ENCODE peak calls at places on chromosomes 5 and 9, in ten cellular contexts. P is RPMI8226, R is cardiac muscle cell, D is RPMI7951, S is A549, M is fibroblast of lung, Y is WTC11, G is GM10248, X is WERI-Rb-1, B is amniotic stem cell. U is an unnamed sample.

GRCh38 chr5:14668247-14668646 is 3.7 kb downstream of the OTULIN start:
- DNase-seq in P (no peak), R (no peak), D (no peak), S (no peak), M (no peak), Y (no peak), G (no peak), X (no peak), B (no peak), U (no peak)

GRCh38 chr9:69323886-69324285 is 1.1 kb upstream of the ENTREP1 start:
- DNase-seq in P (no peak), R (no peak), D (no peak), S (no peak), M (no peak), Y (no peak), G (no peak), X (no peak), B (no peak), U (no peak)

GRCh38 chr5:177300236-177300880 is 3.2 kb downstream of the RAB24 start:
- DNase-seq in P (peak), R (peak), D (peak), S (no peak), M (peak), Y (no peak), G (peak), X (no peak), B (no peak), U (no peak)

GRCh38 chr9:124257865-124258764 is at the start of gene NEK6:
- DNase-seq in P (no peak), R (peak), D (peak), S (no peak), M (peak), Y (no peak), G (peak), X (peak), B (peak), U (peak)

GRCh38 chr5:141992349-141992963 is 20.4 kb downstream of the GNPDA1 start:
- DNase-seq in P (peak), R (peak), D (peak), S (peak), M (peak), Y (peak), G (peak), X (peak), B (peak), U (peak)

GRCh38 chr9:35395076-35395675 is 94.7 kb upstream of the RUSC2 start:
- DNase-seq in P (no peak), R (no peak), D (no peak), S (no peak), M (no peak), Y (no peak), G (no peak), X (no peak), B (no peak), U (no peak)

GRCh38 chr9:94681508-94681907 is 42.2 kb upstream of the FBP1 start:
- DNase-seq in P (peak), R (peak), D (peak), S (peak), M (peak), Y (peak), G (peak), X (peak), B (peak), U (peak)

GRCh38 chr9:133591116-133591910 is 17.9 kb downstream of the FAM163B start:
- DNase-seq in P (peak), R (no peak), D (no peak), S (no peak), M (no peak), Y (no peak), G (no peak), X (no peak), B (no peak), U (no peak)

GRCh38 chr9:72213906-72214305 is 64.7 kb downstream of the GDA start:
- DNase-seq in P (no peak), R (no peak), D (no peak), S (no peak), M (no peak), Y (no peak), G (no peak), X (no peak), B (no peak), U (no peak)

GRCh38 chr9:121199921-121200320 is 1.7 kb downstream of the RAB14 start:
- DNase-seq in P (no peak), R (no peak), D (peak), S (no peak), M (no peak), Y (no peak), G (no peak), X (no peak), B (no peak), U (no peak)

GRCh38 chr5:61604626-61605025 is 272.6 kb downstream of the ZSWIM6 start:
- DNase-seq in P (no peak), R (no peak), D (no peak), S (no peak), M (no peak), Y (no peak), G (no peak), X (no peak), B (no peak), U (no peak)

GRCh38 chr5:163105456-163105855 is 331.9 kb upstream of the CCNG1 start:
- DNase-seq in P (no peak), R (no peak), D (no peak), S (no peak), M (no peak), Y (no peak), G (no peak), X (no peak), B (no peak), U (no peak)

GRCh38 chr5:131528682-131529081 is 106.3 kb downstream of the RAPGEF6 start:
- DNase-seq in P (no peak), R (no peak), D (no peak), S (no peak), M (no peak), Y (no peak), G (peak), X (no peak), B (no peak), U (no peak)

GRCh38 chr5:25568989-25569625 is 924.3 kb upstream of the CDH10 start:
- DNase-seq in P (peak), R (no peak), D (peak), S (no peak), M (no peak), Y (no peak), G (no peak), X (no peak), B (no peak), U (no peak)

GRCh38 chr5:40391642-40392041 is 288.1 kb upstream of the PTGER4 start:
- DNase-seq in P (no peak), R (no peak), D (no peak), S (no peak), M (no peak), Y (no peak), G (no peak), X (no peak), B (no peak), U (no peak)

GRCh38 chr9:25427898-25428297 is 250.3 kb downstream of the TUSC1 start:
- DNase-seq in P (no peak), R (no peak), D (no peak), S (no peak), M (no peak), Y (peak), G (no peak), X (no peak), B (no peak), U (no peak)

GRCh38 chr5:36156619-36157018 is 4.7 kb downstream of the SKP2 start:
- DNase-seq in P (no peak), R (peak), D (peak), S (no peak), M (no peak), Y (no peak), G (no peak), X (no peak), B (peak), U (no peak)

GRCh38 chr5:77272206-77272605 is 61.7 kb downstream of the PDE8B start:
- DNase-seq in P (no peak), R (no peak), D (no peak), S (no peak), M (no peak), Y (no peak), G (no peak), X (no peak), B (no peak), U (no peak)

GRCh38 chr5:72497823-72498222 is 9.4 kb downstream of the ZNF366 start:
- DNase-seq in P (no peak), R (no peak), D (no peak), S (no peak), M (no peak), Y (no peak), G (no peak), X (no peak), B (no peak), U (no peak)

GRCh38 chr9:83130541-83130940 is 67.6 kb upstream of the RASEF start:
- DNase-seq in P (no peak), R (no peak), D (no peak), S (peak), M (no peak), Y (no peak), G (no peak), X (no peak), B (no peak), U (no peak)

GRCh38 chr5:71821029-71821428 is 102.0 kb downstream of the CARTPT start:
- DNase-seq in P (no peak), R (no peak), D (no peak), S (no peak), M (no peak), Y (no peak), G (no peak), X (no peak), B (no peak), U (no peak)

GRCh38 chr9:5569357-5569756 is 59.0 kb downstream of the PDCD1LG2 start:
- DNase-seq in P (peak), R (no peak), D (no peak), S (no peak), M (no peak), Y (no peak), G (no peak), X (no peak), B (no peak), U (no peak)

GRCh38 chr5:169429044-169429443 is 128.1 kb upstream of the SLIT3 start:
- DNase-seq in P (no peak), R (no peak), D (peak), S (no peak), M (peak), Y (no peak), G (no peak), X (no peak), B (no peak), U (no peak)

GRCh38 chr9:125743687-125744428 is 3.3 kb upstream of the PBX3 start:
- DNase-seq in P (no peak), R (no peak), D (peak), S (no peak), M (no peak), Y (no peak), G (no peak), X (no peak), B (no peak), U (no peak)

GRCh38 chr5:142082182-142082781 is 26.3 kb upstream of the NDFIP1 start:
- DNase-seq in P (no peak), R (no peak), D (no peak), S (no peak), M (no peak), Y (no peak), G (no peak), X (no peak), B (no peak), U (no peak)

GRCh38 chr9:8012986-8013385 is 213.4 kb upstream of the DMAC1 start:
- DNase-seq in P (no peak), R (no peak), D (no peak), S (no peak), M (no peak), Y (no peak), G (no peak), X (no peak), B (no peak), U (no peak)

GRCh38 chr9:125632321-125633115 is 74.5 kb downstream of the MAPKAP1 start:
- DNase-seq in P (peak), R (no peak), D (no peak), S (no peak), M (no peak), Y (no peak), G (peak), X (no peak), B (no peak), U (no peak)

GRCh38 chr5:174816858-174817257 is 92.5 kb downstream of the MSX2 start:
- DNase-seq in P (no peak), R (no peak), D (no peak), S (no peak), M (no peak), Y (no peak), G (no peak), X (no peak), B (no peak), U (no peak)

GRCh38 chr9:133210202-133210532 is 1.1 kb upstream of the OBP2B start:
- DNase-seq in P (no peak), R (no peak), D (no peak), S (no peak), M (no peak), Y (no peak), G (no peak), X (no peak), B (no peak), U (no peak)

GRCh38 chr9:75033789-75034473 is 5.8 kb upstream of the CARNMT1 start:
- DNase-seq in P (no peak), R (no peak), D (no peak), S (no peak), M (peak), Y (no peak), G (no peak), X (no peak), B (no peak), U (no peak)

GRCh38 chr5:115857621-115858349 is 16.1 kb downstream of the AP3S1 start:
- DNase-seq in P (no peak), R (no peak), D (peak), S (no peak), M (peak), Y (no peak), G (no peak), X (no peak), B (no peak), U (no peak)

GRCh38 chr9:36521148-36521547 is 51.5 kb upstream of the MELK start:
- DNase-seq in P (no peak), R (no peak), D (no peak), S (no peak), M (no peak), Y (no peak), G (no peak), X (no peak), B (no peak), U (no peak)

GRCh38 chr9:133144142-133144886 is 19.4 kb downstream of the GBGT1 start:
- DNase-seq in P (peak), R (peak), D (peak), S (peak), M (peak), Y (peak), G (peak), X (peak), B (peak), U (no peak)

GRCh38 chr5:76431336-76431735 is 28.3 kb downstream of the IQGAP2 start:
- DNase-seq in P (no peak), R (no peak), D (no peak), S (no peak), M (no peak), Y (no peak), G (no peak), X (no peak), B (no peak), U (no peak)

U was measured in NCI-H524.